ENCODE peak calls at places on chromosomes 6 and 20, in eight cellular contexts. E is psoas muscle; M is heart left ventricle; R is HFFc6; B is activated T-cell treated with anti-CD3 and anti-CD28 coated beads, Interleukin-2, amount 50 U/mL, for 72 hours; K is dorsolateral prefrontal cortex; J is adrenal gland; A is Kasumi-1. O is an unnamed sample.

GRCh38 chr20:63046841-63047240 is 40.1 kb upstream of the BHLHE23 start:
- DNase-seq in E (no peak), M (no peak), R (no peak), B (no peak), K (no peak), J (no peak), A (no peak), O (no peak)

GRCh38 chr6:37103169-37104039 is 66.5 kb upstream of the PIM1 start:
- DNase-seq in E (peak), M (peak), R (no peak), B (no peak), K (peak), J (peak), A (no peak), O (peak)

GRCh38 chr6:165663736-165664552 is 903 bp upstream of the PDE10A start:
- DNase-seq in E (no peak), M (peak), R (no peak), B (no peak), K (no peak), J (no peak), A (no peak), O (peak)

GRCh38 chr6:5764401-5764955 is 242.2 kb downstream of the NRN1 start:
- DNase-seq in E (peak), M (peak), R (peak), B (no peak), K (peak), J (no peak), A (no peak), O (no peak)

GRCh38 chr6:16973545-16974386 is 128.1 kb upstream of the STMND1 start:
- DNase-seq in E (no peak), M (no peak), R (no peak), B (no peak), K (no peak), J (no peak), A (no peak), O (no peak)

GRCh38 chr6:44268095-44268628 is 2.1 kb upstream of the TMEM151B start:
- DNase-seq in E (no peak), M (no peak), R (no peak), B (peak), K (no peak), J (peak), A (peak), O (peak)

GRCh38 chr20:33846291-33846916 is 35.3 kb downstream of the CHMP4B start:
- DNase-seq in E (no peak), M (peak), R (no peak), B (no peak), K (peak), J (no peak), A (no peak), O (no peak)

GRCh38 chr20:12358006-12358654 is 440.4 kb downstream of the BTBD3 start:
- DNase-seq in E (no peak), M (no peak), R (no peak), B (no peak), K (no peak), J (no peak), A (peak), O (no peak)

GRCh38 chr6:4164043-4164442 is 28.7 kb upstream of the ECI2 start:
- DNase-seq in E (no peak), M (no peak), R (no peak), B (no peak), K (no peak), J (no peak), A (no peak), O (no peak)

GRCh38 chr6:7561153-7561964 is 19.9 kb downstream of the DSP start:
- DNase-seq in E (no peak), M (no peak), R (no peak), B (no peak), K (no peak), J (no peak), A (no peak), O (peak)

GRCh38 chr6:35665573-35665972 is 23.1 kb downstream of the FKBP5 start:
- DNase-seq in E (no peak), M (no peak), R (no peak), B (no peak), K (no peak), J (no peak), A (no peak), O (no peak)

O was measured in foreskin keratinocyte.